ENCODE peak calls at places on chromosomes 16 and 17, in nine cellular contexts. I, Y, C, Q, H, X, K, J and G are unnamed samples.

GRCh38 chr17:78781339-78782304 is at the start of gene CYTH1:
- DNase-seq in I (no peak), Y (peak; percentile 31), C (peak; percentile 16), Q (no peak), H (peak; percentile 9), X (peak; percentile 26), K (peak; percentile 59), J (no peak), G (no peak)

GRCh38 chr16:86955136-86955890 is 361.9 kb downstream of the C16orf95 start:
- DNase-seq in I (no peak), Y (no peak), C (no peak), Q (no peak), H (no peak), X (no peak), K (no peak), J (no peak), G (no peak)

GRCh38 chr17:58710948-58711552 is 18.6 kb downstream of the RAD51C start:
- DNase-seq in I (peak; percentile 56), Y (peak; percentile 33), C (peak; percentile 54), Q (no peak), H (peak; percentile 31), X (peak; percentile 68), K (no peak), J (peak; percentile 40), G (peak; percentile 41)

GRCh38 chr17:5508855-5509254 is 22.5 kb downstream of the MIS12 start:
- DNase-seq in I (no peak), Y (no peak), C (peak; percentile 74), Q (no peak), H (peak; percentile 73), X (no peak), K (no peak), J (peak; percentile 61), G (peak; percentile 27)

GRCh38 chr16:87926246-87927194 is 9.8 kb downstream of the CA5A start:
- DNase-seq in I (no peak), Y (no peak), C (no peak), Q (no peak), H (peak; percentile 19), X (peak; percentile 43), K (no peak), J (no peak), G (no peak)

GRCh38 chr17:35537569-35538209 is at the start of gene SLFN12L:
- DNase-seq in I (no peak), Y (no peak), C (no peak), Q (peak; percentile 47), H (no peak), X (no peak), K (no peak), J (no peak), G (no peak)

GRCh38 chr17:81057079-81057730 is 22.3 kb downstream of the BAIAP2 start:
- DNase-seq in I (no peak), Y (no peak), C (peak; percentile 78), Q (no peak), H (no peak), X (no peak), K (no peak), J (peak; percentile 8), G (no peak)

GRCh38 chr17:64459284-64459747 is 10.4 kb downstream of the MILR1 start:
- DNase-seq in I (no peak), Y (no peak), C (peak; percentile 54), Q (no peak), H (no peak), X (no peak), K (no peak), J (peak; percentile 52), G (peak; percentile 26)

GRCh38 chr16:17067882-17068281 is 402.9 kb downstream of the XYLT1 start:
- DNase-seq in I (no peak), Y (no peak), C (no peak), Q (no peak), H (no peak), X (no peak), K (no peak), J (no peak), G (no peak)

GRCh38 chr17:3689262-3690093 is 6.5 kb downstream of the P2RX5 start:
- DNase-seq in I (no peak), Y (no peak), C (no peak), Q (no peak), H (no peak), X (no peak), K (no peak), J (no peak), G (no peak)

GRCh38 chr17:66730497-66730923 is 104.4 kb upstream of the CACNG5 start:
- DNase-seq in I (no peak), Y (no peak), C (no peak), Q (no peak), H (no peak), X (peak; percentile 22), K (no peak), J (no peak), G (no peak)

GRCh38 chr17:68205251-68205807 is 42.5 kb upstream of the AMZ2 start:
- DNase-seq in I (peak; percentile 85), Y (peak; percentile 90), C (peak; percentile 72), Q (peak; percentile 84), H (peak; percentile 78), X (peak; percentile 93), K (peak; percentile 93), J (peak; percentile 70), G (peak; percentile 88)

GRCh38 chr16:4313563-4314531 is 2.0 kb upstream of the GLIS2 start:
- DNase-seq in I (no peak), Y (no peak), C (no peak), Q (no peak), H (no peak), X (no peak), K (no peak), J (no peak), G (peak; percentile 29)